ENCODE peak calls at places on chromosomes 7 and 10, in six cellular contexts. One of them, this sample, is unnamed.

GRCh38 chr10:121831237-121831636 is 96.6 kb downstream of the ATE1 start:
- DNase-seq in NCI-H82: no peak
- DNase-seq in ureter: no peak
- DNase-seq in GM12865: no peak
- DNase-seq in right lobe of liver: no peak
- DNase-seq in dermis blood vessel endothelial cell: no peak
- DNase-seq in this sample: no peak

GRCh38 chr10:75633568-75633967 is 202.1 kb downstream of the LRMDA start:
- DNase-seq in NCI-H82: no peak
- DNase-seq in ureter: no peak
- DNase-seq in GM12865: no peak
- DNase-seq in right lobe of liver: no peak
- DNase-seq in dermis blood vessel endothelial cell: no peak
- DNase-seq in this sample: no peak

GRCh38 chr7:24987331-24987842 is 7.4 kb upstream of the OSBPL3 start:
- DNase-seq in NCI-H82: no peak
- DNase-seq in ureter: no peak
- DNase-seq in GM12865: no peak
- DNase-seq in right lobe of liver: no peak
- DNase-seq in dermis blood vessel endothelial cell: no peak
- DNase-seq in this sample: no peak

GRCh38 chr7:99782012-99782953 is 1.7 kb downstream of the CYP3A4 start:
- DNase-seq in NCI-H82: no peak
- DNase-seq in ureter: no peak
- DNase-seq in GM12865: no peak
- DNase-seq in right lobe of liver: no peak
- DNase-seq in dermis blood vessel endothelial cell: no peak
- DNase-seq in this sample: no peak

GRCh38 chr7:20235303-20235702 is 18.1 kb upstream of the MACC1 start:
- DNase-seq in NCI-H82: no peak
- DNase-seq in ureter: no peak
- DNase-seq in GM12865: no peak
- DNase-seq in right lobe of liver: no peak
- DNase-seq in dermis blood vessel endothelial cell: no peak
- DNase-seq in this sample: no peak

GRCh38 chr7:113267271-113267670 is 148.9 kb upstream of the SMIM30 start:
- DNase-seq in NCI-H82: no peak
- DNase-seq in ureter: no peak
- DNase-seq in GM12865: no peak
- DNase-seq in right lobe of liver: no peak
- DNase-seq in dermis blood vessel endothelial cell: no peak
- DNase-seq in this sample: no peak

GRCh38 chr10:59265140-59265539 is 88.7 kb downstream of the PHYHIPL start:
- DNase-seq in NCI-H82: no peak
- DNase-seq in ureter: no peak
- DNase-seq in GM12865: no peak
- DNase-seq in right lobe of liver: no peak
- DNase-seq in dermis blood vessel endothelial cell: no peak
- DNase-seq in this sample: no peak

GRCh38 chr10:86099542-86100334 is 266.9 kb downstream of the GRID1 start:
- DNase-seq in NCI-H82: peak
- DNase-seq in ureter: no peak
- DNase-seq in GM12865: no peak
- DNase-seq in right lobe of liver: no peak
- DNase-seq in dermis blood vessel endothelial cell: no peak
- DNase-seq in this sample: no peak

GRCh38 chr10:131430716-131431402 is 119.3 kb upstream of the TCERG1L start:
- DNase-seq in NCI-H82: no peak
- DNase-seq in ureter: no peak
- DNase-seq in GM12865: no peak
- DNase-seq in right lobe of liver: no peak
- DNase-seq in dermis blood vessel endothelial cell: no peak
- DNase-seq in this sample: no peak

GRCh38 chr10:99621454-99622246 is 1.4 kb upstream of the SLC25A28 start:
- DNase-seq in NCI-H82: no peak
- DNase-seq in ureter: no peak
- DNase-seq in GM12865: no peak
- DNase-seq in right lobe of liver: peak
- DNase-seq in dermis blood vessel endothelial cell: no peak
- DNase-seq in this sample: no peak

GRCh38 chr10:79392506-79393176 is 45.4 kb downstream of the PPIF start:
- DNase-seq in NCI-H82: no peak
- DNase-seq in ureter: no peak
- DNase-seq in GM12865: no peak
- DNase-seq in right lobe of liver: no peak
- DNase-seq in dermis blood vessel endothelial cell: no peak
- DNase-seq in this sample: no peak

GRCh38 chr7:1255083-1255816 is 22.6 kb downstream of the UNCX start:
- DNase-seq in NCI-H82: no peak
- DNase-seq in ureter: no peak
- DNase-seq in GM12865: no peak
- DNase-seq in right lobe of liver: peak
- DNase-seq in dermis blood vessel endothelial cell: no peak
- DNase-seq in this sample: no peak

GRCh38 chr7:17774701-17775288 is 165.5 kb downstream of the SNX13 start:
- DNase-seq in NCI-H82: no peak
- DNase-seq in ureter: no peak
- DNase-seq in GM12865: no peak
- DNase-seq in right lobe of liver: no peak
- DNase-seq in dermis blood vessel endothelial cell: no peak
- DNase-seq in this sample: no peak

GRCh38 chr10:23063387-23064287 is 31.7 kb upstream of the MSRB2 start:
- DNase-seq in NCI-H82: no peak
- DNase-seq in ureter: no peak
- DNase-seq in GM12865: no peak
- DNase-seq in right lobe of liver: no peak
- DNase-seq in dermis blood vessel endothelial cell: no peak
- DNase-seq in this sample: peak

GRCh38 chr10:88064608-88065383 is 201.4 kb downstream of the PTEN start:
- DNase-seq in NCI-H82: no peak
- DNase-seq in ureter: peak
- DNase-seq in GM12865: peak
- DNase-seq in right lobe of liver: peak
- DNase-seq in dermis blood vessel endothelial cell: peak
- DNase-seq in this sample: peak

GRCh38 chr7:16962986-16963385 is 81.2 kb upstream of the AGR3 start:
- DNase-seq in NCI-H82: peak
- DNase-seq in ureter: no peak
- DNase-seq in GM12865: no peak
- DNase-seq in right lobe of liver: no peak
- DNase-seq in dermis blood vessel endothelial cell: peak
- DNase-seq in this sample: no peak

GRCh38 chr7:121624922-121625321 is 228.8 kb upstream of the FAM3C start:
- DNase-seq in NCI-H82: no peak
- DNase-seq in ureter: no peak
- DNase-seq in GM12865: no peak
- DNase-seq in right lobe of liver: no peak
- DNase-seq in dermis blood vessel endothelial cell: no peak
- DNase-seq in this sample: no peak

GRCh38 chr7:36054642-36055041 is 98.4 kb upstream of the EEPD1 start:
- DNase-seq in NCI-H82: no peak
- DNase-seq in ureter: no peak
- DNase-seq in GM12865: no peak
- DNase-seq in right lobe of liver: no peak
- DNase-seq in dermis blood vessel endothelial cell: no peak
- DNase-seq in this sample: no peak